ENCODE peak calls at places on chromosomes 16 and 17, in five cellular contexts. H is Peyer's patch, L is IMR-90, V is A549, M is heart left ventricle. D is an unnamed sample.

GRCh38 chr17:66524848-66525247 is 222.4 kb downstream of the PRKCA start:
- DNase-seq in H (no peak), L (no peak), V (no peak), M (no peak), D (no peak)

GRCh38 chr17:11278984-11279270 is 37.9 kb downstream of the SHISA6 start:
- DNase-seq in H (no peak), L (no peak), V (no peak), M (no peak), D (no peak)

GRCh38 chr16:12231666-12232065 is 255.1 kb downstream of the SNX29 start:
- DNase-seq in H (no peak), L (peak), V (no peak), M (no peak), D (peak)

GRCh38 chr16:29745853-29746345 is at the start of gene C16orf54:
- DNase-seq in H (peak), L (no peak), V (no peak), M (peak), D (no peak)

GRCh38 chr17:57084361-57084801 is 665 bp upstream of the AKAP1 start:
- DNase-seq in H (no peak), L (peak), V (no peak), M (no peak), D (no peak)

GRCh38 chr17:2025622-2026309 is 632 bp upstream of the RTN4RL1 start:
- DNase-seq in H (no peak), L (peak), V (peak), M (peak), D (peak)

GRCh38 chr17:37650419-37651003 is 7.3 kb upstream of the DDX52 start:
- DNase-seq in H (no peak), L (peak), V (peak), M (no peak), D (no peak)

GRCh38 chr17:41549596-41550039 is 21.5 kb upstream of the KRT19 start:
- DNase-seq in H (no peak), L (peak), V (no peak), M (no peak), D (no peak)

GRCh38 chr16:86306046-86306644 is 204.2 kb upstream of the FOXF1 start:
- DNase-seq in H (no peak), L (peak), V (no peak), M (no peak), D (no peak)

GRCh38 chr17:13698832-13699231 is 97.1 kb upstream of the HS3ST3A1 start:
- DNase-seq in H (no peak), L (no peak), V (no peak), M (no peak), D (no peak)

GRCh38 chr16:67454852-67455251 is 23.9 kb downstream of the HSD11B2 start:
- DNase-seq in H (no peak), L (no peak), V (no peak), M (no peak), D (no peak)

GRCh38 chr17:50908860-50909764 is 43.0 kb upstream of the TOB1 start:
- DNase-seq in H (no peak), L (no peak), V (no peak), M (peak), D (no peak)

GRCh38 chr17:43855061-43855460 is 8.1 kb downstream of the CD300LG start:
- DNase-seq in H (no peak), L (no peak), V (no peak), M (no peak), D (no peak)

GRCh38 chr16:19804538-19805323 is 79.9 kb downstream of the GPRC5B start:
- DNase-seq in H (peak), L (no peak), V (no peak), M (peak), D (no peak)

GRCh38 chr17:60036796-60037677 is 41.7 kb downstream of the HEATR6 start:
- DNase-seq in H (peak), L (peak), V (peak), M (peak), D (peak)

GRCh38 chr16:85633438-85633743 is 20.3 kb downstream of the GSE1 start:
- DNase-seq in H (no peak), L (no peak), V (no peak), M (no peak), D (no peak)

GRCh38 chr17:69551212-69552010 is 136.9 kb downstream of the MAP2K6 start:
- DNase-seq in H (no peak), L (peak), V (no peak), M (no peak), D (no peak)

GRCh38 chr17:76376318-76377133 is 7.9 kb upstream of the SPHK1 start:
- DNase-seq in H (no peak), L (peak), V (no peak), M (peak), D (no peak)

GRCh38 chr16:53511403-53512280 is 8.6 kb upstream of the AKTIP start:
- DNase-seq in H (no peak), L (no peak), V (no peak), M (no peak), D (no peak)

GRCh38 chr17:40303009-40303657 is 5.8 kb upstream of the RARA start:
- DNase-seq in H (peak), L (peak), V (peak), M (no peak), D (no peak)

GRCh38 chr17:78647030-78647429 is 69.8 kb upstream of the DNAH17 start:
- DNase-seq in H (no peak), L (no peak), V (no peak), M (no peak), D (no peak)

GRCh38 chr17:61669522-61669921 is 78.5 kb upstream of the NACA2 start:
- DNase-seq in H (no peak), L (no peak), V (no peak), M (no peak), D (no peak)

GRCh38 chr16:85275533-85276249 is 163.4 kb upstream of the CIBAR2 start:
- DNase-seq in H (peak), L (peak), V (peak), M (peak), D (peak)

GRCh38 chr16:80596507-80597207 is 55.9 kb downstream of the DYNLRB2 start:
- DNase-seq in H (no peak), L (no peak), V (no peak), M (no peak), D (no peak)

GRCh38 chr16:67430504-67431076 is 331 bp upstream of the HSD11B2 start:
- DNase-seq in H (no peak), L (no peak), V (peak), M (no peak), D (no peak)

GRCh38 chr16:75204410-75204758 is 2.6 kb downstream of the CTRB2 start:
- DNase-seq in H (no peak), L (no peak), V (no peak), M (no peak), D (no peak)

GRCh38 chr16:87586201-87586782 is 16.0 kb upstream of the JPH3 start:
- DNase-seq in H (no peak), L (peak), V (no peak), M (no peak), D (no peak)

GRCh38 chr16:73020409-73020884 is 27.5 kb downstream of the ZFHX3 start:
- DNase-seq in H (no peak), L (peak), V (peak), M (peak), D (peak)

GRCh38 chr17:40791116-40791515 is 8.6 kb downstream of the KRT28 start:
- DNase-seq in H (no peak), L (no peak), V (no peak), M (no peak), D (no peak)

GRCh38 chr16:17386229-17386628 is 84.5 kb downstream of the XYLT1 start:
- DNase-seq in H (no peak), L (no peak), V (no peak), M (no peak), D (no peak)

GRCh38 chr16:14013571-14014283 is 57.4 kb upstream of the MRTFB start:
- DNase-seq in H (no peak), L (peak), V (peak), M (peak), D (no peak)

GRCh38 chr17:17042851-17043667 is 802 bp downstream of the MPRIP start:
- DNase-seq in H (no peak), L (peak), V (no peak), M (peak), D (peak)

GRCh38 chr16:87860553-87861299 is 8.6 kb downstream of the SLC7A5 start:
- DNase-seq in H (no peak), L (peak), V (peak), M (no peak), D (no peak)

GRCh38 chr17:55577011-55577586 is 65.8 kb upstream of the SMIM36 start:
- DNase-seq in H (peak), L (peak), V (no peak), M (peak), D (no peak)

DNA sequence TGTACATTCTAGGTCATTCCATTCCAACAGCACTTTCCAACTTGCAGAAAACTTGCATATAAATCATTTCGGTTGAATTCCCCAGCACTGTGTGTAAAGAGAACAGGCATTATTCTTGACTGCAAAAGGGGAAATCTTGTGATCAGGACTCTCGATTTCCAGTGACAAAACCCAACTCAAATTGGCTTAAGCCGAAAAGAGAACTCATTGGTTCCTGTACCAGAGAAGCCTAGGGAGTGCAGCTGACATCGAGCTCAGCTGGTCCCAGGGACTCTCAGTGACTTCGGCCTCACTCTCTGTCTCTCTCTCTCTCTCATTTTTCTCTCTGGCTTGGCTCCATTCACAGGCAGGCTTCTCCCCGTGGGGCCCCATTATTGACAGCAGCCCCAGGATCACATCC is 30.7 kb downstream of the CD300LF start:
- DNase-seq in H (no peak), L (no peak), V (no peak), M (no peak), D (no peak)
- TF ChIP-seq POLR2A in H (no peak), L (no peak), V (no peak), M (no peak), D (no peak)

GRCh38 chr17:7833795-7834553 is at the start of gene KDM6B:
- DNase-seq in H (peak), L (peak), V (peak), M (peak), D (peak)

GRCh38 chr17:7834554-7834890 is 505 bp downstream of the KDM6B start:
- DNase-seq in H (peak), L (no peak), V (peak), M (peak), D (no peak)

GRCh38 chr17:7835818-7836595 is 2.0 kb downstream of the KDM6B start:
- DNase-seq in H (peak), L (peak), V (peak), M (peak), D (no peak)

GRCh38 chr17:7836596-7837374 is 2.8 kb downstream of the KDM6B start:
- DNase-seq in H (peak), L (peak), V (peak), M (peak), D (no peak)

GRCh38 chr17:7834891-7835817 is 1.1 kb downstream of the KDM6B start:
- DNase-seq in H (peak), L (peak), V (peak), M (peak), D (peak)
- TF ChIP-seq POLR2A in H (peak), L (peak), V (peak), M (peak), D (peak)

GRCh38 chr17:1001640-1002411 is 4.9 kb downstream of the TIMM22 start:
- DNase-seq in H (no peak), L (peak), V (no peak), M (peak), D (no peak)
- TF ChIP-seq POLR2A in H (no peak), L (no peak), V (no peak), M (no peak), D (no peak)

DNA sequence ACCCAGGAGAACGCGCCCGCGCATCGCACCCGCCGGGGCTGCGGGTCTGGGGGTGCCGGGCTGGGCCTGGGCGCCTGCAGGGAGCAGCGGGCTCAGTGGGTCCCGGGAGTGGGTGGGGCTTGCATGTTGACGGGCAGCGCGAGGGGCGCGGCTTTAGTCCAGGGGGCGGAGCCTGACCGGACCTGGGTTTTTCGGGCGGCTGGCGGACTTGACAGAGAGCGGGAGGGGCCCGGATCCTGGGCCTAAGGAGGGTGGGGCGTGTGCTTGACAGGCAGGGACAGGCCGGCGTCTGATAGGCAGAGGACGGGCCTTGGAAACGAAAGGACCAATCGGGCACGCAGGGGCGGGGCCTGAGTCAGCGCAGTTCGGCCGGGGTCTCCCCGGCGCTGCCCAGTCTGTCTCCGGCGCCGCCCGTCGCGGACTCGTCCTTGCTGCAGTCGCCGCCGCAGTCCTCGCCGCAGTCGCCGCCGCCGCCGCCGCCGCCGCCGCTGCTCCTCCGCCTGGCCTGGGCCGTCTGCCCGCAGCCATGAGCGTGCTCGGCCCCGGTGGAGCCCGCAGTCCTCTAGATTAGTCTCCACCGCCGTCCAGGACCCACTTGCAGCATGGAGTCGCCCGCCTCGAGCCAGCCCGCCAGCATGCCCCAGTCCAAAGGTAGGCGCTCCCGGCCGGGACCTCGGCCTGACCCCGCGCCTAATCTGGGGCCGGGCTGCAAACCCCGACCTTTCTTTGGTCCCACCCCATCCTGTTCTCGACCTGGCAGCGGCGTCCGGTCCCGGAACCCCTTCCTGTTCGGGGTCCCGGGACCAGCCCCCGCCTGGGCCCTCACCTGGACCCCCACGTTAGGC is at the start of gene MAP2K3:
- DNase-seq in H (peak), L (peak), V (peak), M (peak), D (peak)
- TF ChIP-seq POLR2A in H (peak), L (peak), V (peak), M (peak), D (peak)

GRCh38 chr17:67717624-67718324 is at the start of gene NOL11:
- DNase-seq in H (peak), L (peak), V (peak), M (peak), D (peak)
- TF ChIP-seq POLR2A in H (peak), L (peak), V (peak), M (peak), D (peak)

GRCh38 chr16:1532081-1532760 is 1.2 kb upstream of the TMEM204 start:
- DNase-seq in H (no peak), L (no peak), V (no peak), M (peak), D (no peak)
- TF ChIP-seq POLR2A in H (no peak), L (no peak), V (no peak), M (peak), D (no peak)